ENCODE peak calls at places on chromosomes 3 and 15, in four cellular contexts. One of them, this sample, is unnamed.

GRCh38 chr3:122094693-122095092 is 39.5 kb downstream of the CD86 start:
- DNase-seq in H9: no peak
- DNase-seq in mesendoderm: no peak
- DNase-seq in H1: no peak
- DNase-seq in this sample: no peak

GRCh38 chr3:115792206-115792955 is 169.1 kb downstream of the GAP43 start:
- DNase-seq in H9: no peak
- DNase-seq in mesendoderm: no peak
- DNase-seq in H1: no peak
- DNase-seq in this sample: no peak

GRCh38 chr3:116059421-116060096 is 385.7 kb downstream of the LSAMP start:
- DNase-seq in H9: peak; percentile 84
- DNase-seq in mesendoderm: peak; percentile 97
- DNase-seq in H1: peak; percentile 61
- DNase-seq in this sample: no peak

GRCh38 chr3:197888511-197888910 is 61.5 kb upstream of the RPL35A start:
- DNase-seq in H9: no peak
- DNase-seq in mesendoderm: no peak
- DNase-seq in H1: no peak
- DNase-seq in this sample: no peak

GRCh38 chr3:134650431-134651346 is at the start of gene KY:
- DNase-seq in H9: peak; percentile 73
- DNase-seq in mesendoderm: peak; percentile 56
- DNase-seq in H1: peak; percentile 33
- DNase-seq in this sample: peak; percentile 38

GRCh38 chr3:169218314-169218983 is 445.1 kb downstream of the MECOM start:
- DNase-seq in H9: peak; percentile 49
- DNase-seq in mesendoderm: peak; percentile 86
- DNase-seq in H1: no peak
- DNase-seq in this sample: peak; percentile 25

GRCh38 chr3:44125882-44126281 is 115.8 kb upstream of the TOPAZ1 start:
- DNase-seq in H9: no peak
- DNase-seq in mesendoderm: peak; percentile 39
- DNase-seq in H1: no peak
- DNase-seq in this sample: peak; percentile 7

GRCh38 chr3:127748754-127749327 is 73.5 kb downstream of the MGLL start:
- DNase-seq in H9: no peak
- DNase-seq in mesendoderm: no peak
- DNase-seq in H1: no peak
- DNase-seq in this sample: no peak

GRCh38 chr15:89377842-89378698 is 43.4 kb upstream of the POLG start:
- DNase-seq in H9: peak; percentile 55
- DNase-seq in mesendoderm: no peak
- DNase-seq in H1: no peak
- DNase-seq in this sample: peak; percentile 99

GRCh38 chr3:154235330-154235729 is 89.0 kb downstream of the DHX36 start:
- DNase-seq in H9: no peak
- DNase-seq in mesendoderm: peak; percentile 67
- DNase-seq in H1: no peak
- DNase-seq in this sample: peak; percentile 63

GRCh38 chr3:99781761-99782160 is 35.9 kb upstream of the CMSS1 start:
- DNase-seq in H9: no peak
- DNase-seq in mesendoderm: no peak
- DNase-seq in H1: no peak
- DNase-seq in this sample: no peak

GRCh38 chr3:53049987-53050386 is 4.1 kb upstream of the SFMBT1 start:
- DNase-seq in H9: no peak
- DNase-seq in mesendoderm: no peak
- DNase-seq in H1: no peak
- DNase-seq in this sample: no peak

GRCh38 chr3:14413381-14414071 is 11.1 kb downstream of the SLC6A6 start:
- DNase-seq in H9: no peak
- DNase-seq in mesendoderm: peak; percentile 92
- DNase-seq in H1: peak; percentile 61
- DNase-seq in this sample: no peak

GRCh38 chr3:14412831-14413380 is 10.5 kb downstream of the SLC6A6 start:
- DNase-seq in H9: peak; percentile 80
- DNase-seq in mesendoderm: peak; percentile 84
- DNase-seq in H1: no peak
- DNase-seq in this sample: no peak

GRCh38 chr3:14416453-14416852 is 14.0 kb downstream of the SLC6A6 start:
- DNase-seq in H9: no peak
- DNase-seq in mesendoderm: no peak
- DNase-seq in H1: no peak
- DNase-seq in this sample: no peak

GRCh38 chr3:14414841-14415464 is 12.5 kb downstream of the SLC6A6 start:
- DNase-seq in H9: no peak
- DNase-seq in mesendoderm: no peak
- DNase-seq in H1: no peak
- DNase-seq in this sample: no peak

DNA sequence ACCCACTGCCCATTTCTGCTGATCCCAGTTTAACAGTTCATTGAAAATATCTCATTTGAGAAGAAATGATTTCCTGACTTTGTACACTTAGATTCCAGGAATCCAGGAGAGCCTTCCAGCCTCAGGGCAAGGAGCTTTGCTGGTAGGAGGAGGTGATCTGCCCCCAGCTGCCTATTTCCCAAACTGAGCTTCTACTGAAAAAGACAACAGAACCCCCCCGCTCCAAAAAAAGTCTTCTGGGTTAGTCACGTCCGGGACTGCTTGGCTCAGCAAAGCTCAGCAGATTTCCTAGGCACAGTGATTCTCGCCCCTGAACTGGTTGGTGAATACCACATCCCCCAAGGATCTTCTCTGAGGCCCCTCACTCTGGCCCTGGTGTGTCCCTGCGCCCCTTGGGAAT is 13.1 kb downstream of the SLC6A6 start:
- DNase-seq in H9: no peak
- DNase-seq in mesendoderm: no peak
- DNase-seq in H1: no peak
- DNase-seq in this sample: peak; percentile 96
- H3K4ac ChIP-seq in H9: no peak overlapping the region
- H3K4ac ChIP-seq in mesendoderm: no peak overlapping the region
- H3K4ac ChIP-seq in H1: no peak overlapping the region
- H3K4ac ChIP-seq in this sample: no peak overlapping the region

GRCh38 chr3:129379582-129380358 is 48.7 kb downstream of the EFCAB12 start:
- DNase-seq in H9: no peak
- DNase-seq in mesendoderm: no peak
- DNase-seq in H1: no peak
- DNase-seq in this sample: no peak
- H3K79me2 ChIP-seq in H9: no peaks in the 10 kb centered on the region
- H3K79me2 ChIP-seq in mesendoderm: no peaks in the 10 kb centered on the region
- H3K79me2 ChIP-seq in H1: no peaks in the 10 kb centered on the region
- H3K79me2 ChIP-seq in this sample: no peaks in the 10 kb centered on the region

GRCh38 chr3:177193706-177194268 is 3.5 kb downstream of the TBL1XR1 start:
- DNase-seq in H9: no peak
- DNase-seq in mesendoderm: peak; percentile 37
- DNase-seq in H1: no peak
- DNase-seq in this sample: no peak
- H3K4ac ChIP-seq in H9: no peak overlapping the region
- H3K4ac ChIP-seq in mesendoderm: no peak overlapping the region
- H3K4ac ChIP-seq in H1: no peak overlapping the region
- H3K4ac ChIP-seq in this sample: peak overlapping the region; percentile 13

DNA sequence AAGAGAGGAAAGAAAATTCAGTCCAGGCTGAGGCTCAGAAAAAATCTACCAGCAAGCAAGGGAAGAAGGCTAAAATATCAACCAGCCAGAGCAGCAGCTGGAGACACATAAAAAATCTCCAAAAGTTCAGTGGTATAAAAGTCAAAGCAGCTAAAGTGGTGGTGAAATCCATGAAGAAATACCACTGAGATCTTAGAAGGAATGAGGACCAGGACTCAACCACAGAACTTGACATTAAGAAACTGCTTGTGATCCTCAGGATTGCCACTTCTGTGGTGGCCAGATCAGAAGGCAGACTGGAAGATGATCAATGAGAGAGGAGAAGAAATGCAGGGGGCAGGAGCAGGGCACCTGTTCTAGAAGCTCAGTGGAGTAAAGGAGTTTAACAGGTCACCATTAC is 22.5 kb downstream of the CNTN3 start:
- DNase-seq in H9: no peak
- DNase-seq in mesendoderm: no peak
- DNase-seq in H1: no peak
- DNase-seq in this sample: no peak
- H3K79me2 ChIP-seq in H9: no peaks in the 10 kb centered on the region
- H3K79me2 ChIP-seq in mesendoderm: no peaks in the 10 kb centered on the region
- H3K79me2 ChIP-seq in H1: no peaks in the 10 kb centered on the region
- H3K79me2 ChIP-seq in this sample: no peaks in the 10 kb centered on the region

GRCh38 chr15:56991017-56991416 is 72.6 kb downstream of the TCF12 start:
- DNase-seq in H9: no peak
- DNase-seq in mesendoderm: no peak
- DNase-seq in H1: no peak
- DNase-seq in this sample: no peak
- H3K4ac ChIP-seq in H9: no peak overlapping the region
- H3K4ac ChIP-seq in mesendoderm: no peak overlapping the region
- H3K4ac ChIP-seq in H1: no peak overlapping the region
- H3K4ac ChIP-seq in this sample: no peak overlapping the region

DNA sequence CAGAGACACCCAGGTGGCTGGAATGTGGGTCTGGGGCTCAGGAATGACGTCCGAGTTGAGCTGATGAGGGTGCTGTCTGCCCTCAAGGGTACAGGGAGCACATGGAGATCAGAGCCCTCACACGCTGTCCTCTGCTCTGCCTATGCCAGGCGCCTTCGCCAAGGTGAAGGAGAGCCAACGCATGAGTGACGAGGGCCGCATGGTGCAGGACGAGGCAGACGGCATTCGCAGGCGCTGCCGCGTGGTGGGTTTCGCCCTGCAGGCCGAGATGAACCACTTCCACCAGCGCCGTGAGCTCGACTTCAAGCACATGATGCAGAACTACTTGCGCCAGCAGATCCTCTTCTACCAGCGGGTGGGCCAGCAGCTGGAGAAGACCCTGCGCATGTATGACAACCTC is 9.1 kb downstream of the SNX33 start:
- DNase-seq in H9: no peak
- DNase-seq in mesendoderm: no peak
- DNase-seq in H1: no peak
- DNase-seq in this sample: no peak
- H3K79me2 ChIP-seq in H9: no peaks in the 10 kb centered on the region
- H3K79me2 ChIP-seq in mesendoderm: peaks cover 10% of the 10 kb centered on the region
- H3K79me2 ChIP-seq in H1: no peaks in the 10 kb centered on the region
- H3K79me2 ChIP-seq in this sample: peaks cover 2% of the 10 kb centered on the region

This sample was measured in trophoblast cell.